ENCODE peak calls at places on chromosome 2, in seven cellular contexts. P is CD8-positive, alpha-beta T cell; D is T-helper 2 cell treated with Interferon-gamma antibody and Interleukin-4, amounts not matched to agents 5 μg/mL and 100 μg/mL, for 36 hours; E is EL; B is GM18507; J is CD4-positive, alpha-beta T cell; X is activated CD8-positive, alpha-beta memory T cell treated with anti-CD3 and anti-CD28 coated beads, Interleukin-2, amount 10 ng/mL, durations not matched to agents 7 days and 5 days. Z is an unnamed sample.

GRCh38 chr2:23836505-23836904 is 90.4 kb downstream of the ATAD2B start:
- DNase-seq in D (no peak), P (no peak), E (no peak), J (no peak), B (no peak), X (no peak), Z (no peak)

GRCh38 chr2:120886967-120887672 is 151.5 kb downstream of the GLI2 start:
- DNase-seq in J (no peak), X (no peak), D (no peak), E (no peak), P (no peak), B (no peak), Z (no peak)

GRCh38 chr2:157052685-157053224 is 204.8 kb upstream of the GALNT5 start:
- DNase-seq in D (no peak), X (no peak), E (peak; percentile 86), B (no peak), P (no peak), J (no peak), Z (no peak)

GRCh38 chr2:118227698-118228508 is 139.6 kb downstream of the INSIG2 start:
- DNase-seq in J (no peak), X (no peak), B (no peak), P (no peak), E (no peak), D (no peak), Z (no peak)

GRCh38 chr2:207289295-207290018 is 123.7 kb upstream of the KLF7 start:
- DNase-seq in J (no peak), X (no peak), B (no peak), E (no peak), P (no peak), D (no peak), Z (no peak)

GRCh38 chr2:40218679-40219078 is 233.2 kb downstream of the SLC8A1 start:
- DNase-seq in X (no peak), J (no peak), E (peak; percentile 61), D (no peak), P (no peak), B (no peak), Z (no peak)

GRCh38 chr2:213995400-213996105 is 415.3 kb upstream of the VWC2L start:
- DNase-seq in D (no peak), E (peak; percentile 94), J (no peak), P (no peak), B (no peak), X (no peak), Z (no peak)

GRCh38 chr2:172101707-172102158 is 967 bp downstream of the DLX2 start:
- DNase-seq in E (peak; percentile 42), J (no peak), P (no peak), D (no peak), B (no peak), X (no peak), Z (no peak)

GRCh38 chr2:96163768-96164429 is 18.7 kb upstream of the DUSP2 start:
- DNase-seq in E (no peak), P (peak; percentile 59), J (peak; percentile 40), B (no peak), X (peak; percentile 88), D (peak; percentile 84), Z (no peak)

GRCh38 chr2:237691200-237691907 is 64.0 kb downstream of the LRRFIP1 start:
- DNase-seq in P (no peak), B (no peak), J (no peak), X (no peak), D (no peak), E (no peak), Z (no peak)

GRCh38 chr2:70011786-70012185 is 50.4 kb upstream of the ASPRV1 start:
- DNase-seq in B (no peak), J (no peak), D (no peak), E (no peak), X (no peak), P (no peak), Z (no peak)

GRCh38 chr2:18883626-18884456 is 294.5 kb upstream of the NT5C1B start:
- DNase-seq in E (peak; percentile 39), D (no peak), B (no peak), J (no peak), X (no peak), P (no peak), Z (no peak)

GRCh38 chr2:112941753-112942653 is 31.0 kb downstream of the IL37 start:
- DNase-seq in J (peak; percentile 9), X (peak; percentile 87), E (peak; percentile 72), P (peak; percentile 35), D (peak; percentile 65), B (peak; percentile 38), Z (peak; percentile 71)

GRCh38 chr2:109694190-109694589 is 80.0 kb downstream of the SOWAHC start:
- DNase-seq in X (no peak), E (peak; percentile 45), P (no peak), J (no peak), D (no peak), B (no peak), Z (no peak)

GRCh38 chr2:240851078-240851861 is 17.4 kb upstream of the AGXT start:
- DNase-seq in D (peak; percentile 54), X (peak; percentile 86), J (peak; percentile 84), E (peak; percentile 68), P (peak; percentile 78), B (peak; percentile 62), Z (peak; percentile 80)

GRCh38 chr2:128414351-128414750 is 95.7 kb upstream of the HS6ST1 start:
- DNase-seq in X (peak; percentile 35), J (no peak), P (no peak), D (no peak), E (no peak), B (no peak), Z (no peak)

GRCh38 chr2:177289824-177290632 is 25.5 kb upstream of the NFE2L2 start:
- DNase-seq in D (peak; percentile 39), B (no peak), J (no peak), E (no peak), X (peak; percentile 70), P (no peak), Z (no peak)

GRCh38 chr2:68588589-68588988 is 54.8 kb upstream of the PROKR1 start:
- DNase-seq in B (no peak), P (no peak), X (no peak), E (no peak), D (no peak), J (no peak), Z (no peak)

GRCh38 chr2:125593036-125593435 is 1062.9 kb upstream of the GYPC start:
- DNase-seq in E (no peak), J (no peak), P (no peak), X (no peak), B (no peak), D (no peak), Z (no peak)

GRCh38 chr2:147689510-147689909 is 155.3 kb upstream of the ACVR2A start:
- DNase-seq in D (no peak), P (no peak), E (no peak), B (peak; percentile 23), J (no peak), X (no peak), Z (no peak)

GRCh38 chr2:44981714-44982108 is 27.5 kb downstream of the SIX2 start:
- DNase-seq in X (peak; percentile 67), D (peak; percentile 47), E (peak; percentile 68), J (peak; percentile 54), B (peak; percentile 45), P (peak; percentile 51), Z (no peak)

GRCh38 chr2:238585836-238586821 is 159.4 kb downstream of the ASB1 start:
- DNase-seq in X (peak; percentile 33), P (no peak), E (no peak), J (no peak), B (no peak), D (no peak), Z (no peak)

GRCh38 chr2:157439792-157440186 is 4.1 kb downstream of the CYTIP start:
- DNase-seq in J (no peak), D (peak; percentile 76), B (no peak), E (no peak), X (peak; percentile 78), P (no peak), Z (no peak)

GRCh38 chr2:25042321-25043240 is 705 bp downstream of the EFR3B start:
- DNase-seq in J (no peak), P (no peak), D (no peak), E (peak; percentile 45), B (no peak), X (no peak), Z (no peak)

GRCh38 chr2:173997269-173997668 is 32.1 kb upstream of the SP3 start:
- DNase-seq in X (no peak), J (no peak), B (no peak), D (no peak), E (no peak), P (no peak), Z (no peak)

GRCh38 chr2:96875498-96876035 is 5.7 kb upstream of the SEMA4C start:
- DNase-seq in D (no peak), B (no peak), J (no peak), X (no peak), P (no peak), E (no peak), Z (no peak)

GRCh38 chr2:174442546-174443510 is 44.0 kb downstream of the GPR155 start:
- DNase-seq in J (no peak), D (no peak), P (no peak), E (peak; percentile 89), B (no peak), X (no peak), Z (no peak)

GRCh38 chr2:221676566-221677172 is 104.6 kb upstream of the EPHA4 start:
- DNase-seq in J (no peak), E (peak; percentile 35), B (no peak), X (no peak), D (no peak), P (no peak), Z (no peak)

Z was measured in iPS DF 6.9.